ENCODE peak calls at places on chromosome 19, in six cellular contexts. One of them, this sample, is unnamed.

GRCh38 chr19:18223860-18224524 is 2.2 kb downstream of the PDE4C start:
- DNase-seq in IMR-90: no peak
- DNase-seq in mesendoderm: peak
- DNase-seq in neuronal stem cell: peak
- DNase-seq in mesenchymal stem cell: no peak
- DNase-seq in H1: peak
- DNase-seq in this sample: peak

GRCh38 chr19:23799321-23799720 is 40.6 kb upstream of the ZNF681 start:
- DNase-seq in H1: peak
- DNase-seq in neuronal stem cell: no peak
- DNase-seq in mesenchymal stem cell: no peak
- DNase-seq in IMR-90: no peak
- DNase-seq in mesendoderm: no peak
- DNase-seq in this sample: no peak

GRCh38 chr19:49672131-49672919 is 4.7 kb upstream of the PRMT1 start:
- DNase-seq in neuronal stem cell: no peak
- DNase-seq in mesendoderm: peak
- DNase-seq in H1: peak
- DNase-seq in IMR-90: peak
- DNase-seq in mesenchymal stem cell: peak
- DNase-seq in this sample: peak

GRCh38 chr19:55390461-55390880 is 4.7 kb downstream of the RPL28 start:
- DNase-seq in neuronal stem cell: no peak
- DNase-seq in mesendoderm: peak
- DNase-seq in IMR-90: no peak
- DNase-seq in mesenchymal stem cell: no peak
- DNase-seq in H1: no peak
- DNase-seq in this sample: no peak

GRCh38 chr19:3506384-3507340 is 551 bp downstream of the FZR1 start:
- DNase-seq in mesendoderm: no peak
- DNase-seq in mesenchymal stem cell: peak
- DNase-seq in neuronal stem cell: no peak
- DNase-seq in H1: no peak
- DNase-seq in IMR-90: no peak
- DNase-seq in this sample: no peak

GRCh38 chr19:57903298-57904174 is 12.9 kb downstream of the ZNF417 start:
- DNase-seq in neuronal stem cell: no peak
- DNase-seq in H1: no peak
- DNase-seq in mesenchymal stem cell: peak
- DNase-seq in mesendoderm: peak
- DNase-seq in IMR-90: peak
- DNase-seq in this sample: no peak

GRCh38 chr19:46924874-46925547 is 64.2 kb downstream of the ARHGAP35 start:
- DNase-seq in neuronal stem cell: no peak
- DNase-seq in H1: no peak
- DNase-seq in IMR-90: no peak
- DNase-seq in mesenchymal stem cell: no peak
- DNase-seq in mesendoderm: no peak
- DNase-seq in this sample: no peak

GRCh38 chr19:37594064-37594981 is at the start of the genes ZNF540 and ZNF571:
- DNase-seq in IMR-90: peak
- DNase-seq in H1: peak
- DNase-seq in mesenchymal stem cell: peak
- DNase-seq in mesendoderm: peak
- DNase-seq in neuronal stem cell: peak
- DNase-seq in this sample: peak

GRCh38 chr19:50329146-50329925 is at the start of gene KCNC3:
- DNase-seq in neuronal stem cell: peak
- DNase-seq in H1: peak
- DNase-seq in mesendoderm: peak
- DNase-seq in IMR-90: peak
- DNase-seq in mesenchymal stem cell: peak
- DNase-seq in this sample: peak

GRCh38 chr19:8335343-8336071 is 7.6 kb downstream of the KANK3 start:
- DNase-seq in H1: peak
- DNase-seq in neuronal stem cell: no peak
- DNase-seq in mesendoderm: no peak
- DNase-seq in mesenchymal stem cell: no peak
- DNase-seq in IMR-90: no peak
- DNase-seq in this sample: peak

GRCh38 chr19:3136684-3137055 is 837 bp downstream of the GNA15 start:
- DNase-seq in mesenchymal stem cell: no peak
- DNase-seq in H1: no peak
- DNase-seq in IMR-90: no peak
- DNase-seq in mesendoderm: no peak
- DNase-seq in neuronal stem cell: no peak
- DNase-seq in this sample: no peak

GRCh38 chr19:19956431-19957075 is 55.8 kb downstream of the ZNF93 start:
- DNase-seq in H1: peak
- DNase-seq in mesendoderm: peak
- DNase-seq in neuronal stem cell: peak
- DNase-seq in mesenchymal stem cell: no peak
- DNase-seq in IMR-90: no peak
- DNase-seq in this sample: peak

GRCh38 chr19:16268676-16269319 is 55.8 kb upstream of the KLF2 start:
- DNase-seq in mesendoderm: no peak
- DNase-seq in mesenchymal stem cell: no peak
- DNase-seq in H1: no peak
- DNase-seq in IMR-90: no peak
- DNase-seq in neuronal stem cell: no peak
- DNase-seq in this sample: no peak

GRCh38 chr19:41386442-41386841 is 10.1 kb downstream of the TMEM91 start:
- DNase-seq in neuronal stem cell: no peak
- DNase-seq in mesendoderm: no peak
- DNase-seq in mesenchymal stem cell: no peak
- DNase-seq in IMR-90: no peak
- DNase-seq in H1: no peak
- DNase-seq in this sample: no peak

GRCh38 chr19:8028951-8029491 is 23.5 kb upstream of the CCL25 start:
- DNase-seq in mesenchymal stem cell: no peak
- DNase-seq in neuronal stem cell: peak
- DNase-seq in mesendoderm: peak
- DNase-seq in IMR-90: peak
- DNase-seq in H1: peak
- DNase-seq in this sample: peak

GRCh38 chr19:4633140-4633967 is 6.0 kb upstream of the TNFAIP8L1 start:
- DNase-seq in mesendoderm: peak
- DNase-seq in IMR-90: peak
- DNase-seq in mesenchymal stem cell: peak
- DNase-seq in neuronal stem cell: no peak
- DNase-seq in H1: peak
- DNase-seq in this sample: peak

GRCh38 chr19:17496337-17496997 is 15.0 kb upstream of the PGLS start:
- DNase-seq in neuronal stem cell: peak
- DNase-seq in H1: peak
- DNase-seq in mesendoderm: peak
- DNase-seq in IMR-90: peak
- DNase-seq in mesenchymal stem cell: peak
- DNase-seq in this sample: peak

GRCh38 chr19:7526093-7526929 is 3.9 kb downstream of the MCOLN1 start:
- DNase-seq in neuronal stem cell: no peak
- DNase-seq in H1: no peak
- DNase-seq in IMR-90: no peak
- DNase-seq in mesendoderm: no peak
- DNase-seq in mesenchymal stem cell: no peak
- DNase-seq in this sample: no peak

GRCh38 chr19:15702590-15702930 is 25.3 kb upstream of the OR10H2 start:
- DNase-seq in mesenchymal stem cell: no peak
- DNase-seq in mesendoderm: peak
- DNase-seq in IMR-90: no peak
- DNase-seq in H1: no peak
- DNase-seq in neuronal stem cell: no peak
- DNase-seq in this sample: no peak

GRCh38 chr19:6668696-6669095 is 1.3 kb downstream of the TNFSF14 start:
- DNase-seq in mesendoderm: no peak
- DNase-seq in mesenchymal stem cell: no peak
- DNase-seq in neuronal stem cell: no peak
- DNase-seq in IMR-90: no peak
- DNase-seq in H1: no peak
- DNase-seq in this sample: no peak

GRCh38 chr19:38812841-38813320 is at the start of gene LGALS4:
- DNase-seq in IMR-90: no peak
- DNase-seq in mesenchymal stem cell: no peak
- DNase-seq in H1: no peak
- DNase-seq in neuronal stem cell: no peak
- DNase-seq in mesendoderm: no peak
- DNase-seq in this sample: no peak

GRCh38 chr19:6743714-6744380 is 4.4 kb downstream of the TRIP10 start:
- DNase-seq in H1: no peak
- DNase-seq in IMR-90: peak
- DNase-seq in mesenchymal stem cell: peak
- DNase-seq in mesendoderm: no peak
- DNase-seq in neuronal stem cell: peak
- DNase-seq in this sample: no peak

GRCh38 chr19:33373701-33374405 is at the start of gene CEBPG:
- DNase-seq in IMR-90: peak
- DNase-seq in neuronal stem cell: peak
- DNase-seq in mesendoderm: no peak
- DNase-seq in mesenchymal stem cell: peak
- DNase-seq in H1: peak
- DNase-seq in this sample: no peak

GRCh38 chr19:18999896-19000620 is 33.3 kb downstream of the SUGP2 start:
- DNase-seq in neuronal stem cell: no peak
- DNase-seq in mesenchymal stem cell: peak
- DNase-seq in IMR-90: peak
- DNase-seq in H1: no peak
- DNase-seq in mesendoderm: peak
- DNase-seq in this sample: no peak

GRCh38 chr19:2888739-2889224 is 11.9 kb upstream of the ZNF57 start:
- DNase-seq in mesendoderm: no peak
- DNase-seq in mesenchymal stem cell: no peak
- DNase-seq in IMR-90: no peak
- DNase-seq in H1: no peak
- DNase-seq in neuronal stem cell: no peak
- DNase-seq in this sample: peak

GRCh38 chr19:45798995-45799517 is 6.4 kb upstream of the DMWD start:
- DNase-seq in neuronal stem cell: no peak
- DNase-seq in mesendoderm: peak
- DNase-seq in H1: peak
- DNase-seq in IMR-90: peak
- DNase-seq in mesenchymal stem cell: peak
- DNase-seq in this sample: peak

GRCh38 chr19:49687566-49688316 is 1.7 kb upstream of the ADM5 start:
- DNase-seq in IMR-90: no peak
- DNase-seq in mesendoderm: peak
- DNase-seq in mesenchymal stem cell: no peak
- DNase-seq in neuronal stem cell: no peak
- DNase-seq in H1: no peak
- DNase-seq in this sample: no peak

GRCh38 chr19:50790365-50790825 is at the start of gene ACP4:
- DNase-seq in neuronal stem cell: no peak
- DNase-seq in IMR-90: no peak
- DNase-seq in mesenchymal stem cell: no peak
- DNase-seq in H1: no peak
- DNase-seq in mesendoderm: no peak
- DNase-seq in this sample: no peak

GRCh38 chr19:33266971-33267484 is 35.3 kb downstream of the CEBPA start:
- DNase-seq in mesendoderm: no peak
- DNase-seq in H1: no peak
- DNase-seq in neuronal stem cell: no peak
- DNase-seq in mesenchymal stem cell: no peak
- DNase-seq in IMR-90: no peak
- DNase-seq in this sample: no peak

GRCh38 chr19:45499196-45500180 is 1.2 kb downstream of the PPM1N start:
- DNase-seq in mesendoderm: peak
- DNase-seq in mesenchymal stem cell: peak
- DNase-seq in neuronal stem cell: peak
- DNase-seq in IMR-90: no peak
- DNase-seq in H1: peak
- DNase-seq in this sample: peak

GRCh38 chr19:1019980-1020867 is 699 bp downstream of the TMEM259 start:
- DNase-seq in mesenchymal stem cell: no peak
- DNase-seq in H1: no peak
- DNase-seq in neuronal stem cell: no peak
- DNase-seq in IMR-90: no peak
- DNase-seq in mesendoderm: peak
- DNase-seq in this sample: no peak
- H2AK5ac ChIP-seq in mesenchymal stem cell: no peak
- H2AK5ac ChIP-seq in H1: peak
- H2AK5ac ChIP-seq in neuronal stem cell: peak
- H2AK5ac ChIP-seq in IMR-90: peak
- H2AK5ac ChIP-seq in mesendoderm: no peak
- H2AK5ac ChIP-seq in this sample: no peak

GRCh38 chr19:10782795-10783194 is 53.2 kb downstream of the TMED1 start:
- DNase-seq in neuronal stem cell: no peak
- DNase-seq in mesenchymal stem cell: no peak
- DNase-seq in mesendoderm: no peak
- DNase-seq in H1: no peak
- DNase-seq in IMR-90: no peak
- DNase-seq in this sample: no peak
- H3K23ac ChIP-seq in neuronal stem cell: no peak
- H3K23ac ChIP-seq in mesenchymal stem cell: no peak
- H3K23ac ChIP-seq in mesendoderm: no peak
- H3K23ac ChIP-seq in H1: no peak
- H3K23ac ChIP-seq in IMR-90: no peak
- H3K23ac ChIP-seq in this sample: no peak

DNA sequence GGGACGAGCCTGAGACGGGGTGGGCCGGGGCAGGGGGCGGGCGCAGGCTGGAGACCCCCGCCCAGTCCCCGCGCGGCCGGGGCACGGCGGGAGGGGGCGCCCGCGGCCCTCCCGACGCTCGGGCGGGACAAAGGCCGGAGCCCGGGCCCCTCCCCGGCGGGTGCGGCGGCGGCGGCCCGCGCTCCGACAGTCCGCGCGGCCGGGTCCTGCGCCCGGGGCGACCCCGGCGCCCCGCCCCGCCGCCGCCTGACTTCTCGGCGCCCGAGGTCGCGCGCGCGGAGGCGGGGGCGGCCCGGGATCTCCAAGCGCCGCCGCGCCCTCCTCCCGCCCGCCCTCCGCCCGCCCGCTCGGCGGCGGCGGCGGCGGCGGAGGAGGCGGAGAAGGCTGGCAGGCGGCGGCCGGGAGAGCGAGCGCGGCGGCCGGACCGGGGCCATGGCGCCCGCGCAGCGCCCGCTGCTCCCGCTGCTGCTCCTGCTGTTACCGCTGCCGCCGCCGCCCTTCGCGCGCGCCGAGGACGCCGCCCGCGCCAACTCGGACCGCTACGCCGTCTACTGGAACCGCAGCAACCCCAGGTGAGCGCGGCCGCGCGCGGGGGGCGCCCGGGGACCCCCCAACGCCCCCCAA is at the start of gene EFNA2:
- DNase-seq in mesenchymal stem cell: no peak
- DNase-seq in H1: no peak
- DNase-seq in neuronal stem cell: no peak
- DNase-seq in mesendoderm: no peak
- DNase-seq in IMR-90: no peak
- DNase-seq in this sample: no peak
- H2AK5ac ChIP-seq in mesenchymal stem cell: no peak
- H2AK5ac ChIP-seq in H1: peak
- H2AK5ac ChIP-seq in neuronal stem cell: peak
- H2AK5ac ChIP-seq in mesendoderm: no peak
- H2AK5ac ChIP-seq in IMR-90: no peak
- H2AK5ac ChIP-seq in this sample: no peak

DNA sequence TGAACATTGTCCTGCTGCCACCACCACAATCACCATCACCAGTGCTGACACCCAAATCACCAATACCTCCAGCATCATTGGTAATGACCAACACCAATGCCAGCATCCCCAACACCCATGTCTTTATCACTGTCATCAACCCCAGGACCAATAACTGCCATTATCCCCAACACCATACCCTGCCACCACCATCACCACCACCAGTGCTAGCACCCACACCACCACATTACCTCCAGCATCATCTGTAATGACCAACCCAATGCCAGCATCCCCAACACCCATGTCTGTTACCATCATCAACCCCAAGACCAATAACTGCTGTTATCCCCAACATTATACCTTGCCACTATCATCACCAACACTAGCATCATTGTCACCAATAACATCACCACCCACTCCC is 2.6 kb downstream of the LGI4 start:
- DNase-seq in mesendoderm: no peak
- DNase-seq in neuronal stem cell: no peak
- DNase-seq in IMR-90: no peak
- DNase-seq in mesenchymal stem cell: no peak
- DNase-seq in H1: no peak
- DNase-seq in this sample: no peak
- H3K23ac ChIP-seq in mesendoderm: no peak
- H3K23ac ChIP-seq in neuronal stem cell: no peak
- H3K23ac ChIP-seq in IMR-90: no peak
- H3K23ac ChIP-seq in mesenchymal stem cell: no peak
- H3K23ac ChIP-seq in H1: no peak
- H3K23ac ChIP-seq in this sample: no peak

This sample was measured in H9.